ENCODE peak calls at places on chromosome 14, in six cellular contexts. R, D, E, O, K and A are unnamed samples.

GRCh38 chr14:65237023-65237814 is 134.9 kb upstream of the MAX start:
- DNase-seq in R (no peak), D (peak), E (no peak), O (no peak), K (peak), A (no peak)

GRCh38 chr14:104794641-104795467 is 694 bp downstream of the AKT1 start:
- DNase-seq in R (no peak), D (peak), E (no peak), O (peak), K (peak), A (peak)

GRCh38 chr14:92601131-92601710 is 87.6 kb downstream of the RIN3 start:
- DNase-seq in R (no peak), D (no peak), E (no peak), O (no peak), K (no peak), A (peak)

GRCh38 chr14:54428527-54428926 is 12.6 kb downstream of the CNIH1 start:
- DNase-seq in R (no peak), D (no peak), E (no peak), O (no peak), K (no peak), A (no peak)

GRCh38 chr14:23557521-23557920 is 1.4 kb downstream of the THTPA start:
- DNase-seq in R (no peak), D (no peak), E (no peak), O (no peak), K (no peak), A (no peak)

GRCh38 chr14:77181603-77182437 is at the start of gene TMEM63C:
- DNase-seq in R (peak), D (no peak), E (peak), O (peak), K (peak), A (no peak)

GRCh38 chr14:22976620-22977433 is 5.5 kb downstream of the AJUBA start:
- DNase-seq in R (no peak), D (peak), E (no peak), O (peak), K (peak), A (no peak)

GRCh38 chr14:67982711-67983608 is 163.4 kb downstream of the RAD51B start:
- DNase-seq in R (no peak), D (no peak), E (no peak), O (no peak), K (no peak), A (no peak)

GRCh38 chr14:63964063-63964462 is 111.3 kb downstream of the SYNE2 start:
- DNase-seq in R (no peak), D (peak), E (no peak), O (peak), K (no peak), A (no peak)

GRCh38 chr14:68950111-68950510 is 29.0 kb downstream of the ACTN1 start:
- DNase-seq in R (no peak), D (peak), E (no peak), O (no peak), K (peak), A (no peak)

GRCh38 chr14:54669759-54670630 is 103.1 kb downstream of the SAMD4A start:
- DNase-seq in R (no peak), D (peak), E (peak), O (no peak), K (peak), A (peak)

GRCh38 chr14:36518586-36519430 is 1.2 kb downstream of the NKX2-1 start:
- DNase-seq in R (no peak), D (no peak), E (peak), O (no peak), K (no peak), A (no peak)

GRCh38 chr14:36519431-36520321 is at the start of gene NKX2-1:
- DNase-seq in R (no peak), D (no peak), E (peak), O (no peak), K (no peak), A (no peak)

GRCh38 chr14:36522347-36522971 is 2.4 kb upstream of the NKX2-1 start:
- DNase-seq in R (no peak), D (no peak), E (no peak), O (no peak), K (no peak), A (no peak)

GRCh38 chr14:36521598-36522345 is 1.7 kb upstream of the NKX2-1 start:
- DNase-seq in R (no peak), D (no peak), E (peak), O (no peak), K (no peak), A (no peak)

DNA sequence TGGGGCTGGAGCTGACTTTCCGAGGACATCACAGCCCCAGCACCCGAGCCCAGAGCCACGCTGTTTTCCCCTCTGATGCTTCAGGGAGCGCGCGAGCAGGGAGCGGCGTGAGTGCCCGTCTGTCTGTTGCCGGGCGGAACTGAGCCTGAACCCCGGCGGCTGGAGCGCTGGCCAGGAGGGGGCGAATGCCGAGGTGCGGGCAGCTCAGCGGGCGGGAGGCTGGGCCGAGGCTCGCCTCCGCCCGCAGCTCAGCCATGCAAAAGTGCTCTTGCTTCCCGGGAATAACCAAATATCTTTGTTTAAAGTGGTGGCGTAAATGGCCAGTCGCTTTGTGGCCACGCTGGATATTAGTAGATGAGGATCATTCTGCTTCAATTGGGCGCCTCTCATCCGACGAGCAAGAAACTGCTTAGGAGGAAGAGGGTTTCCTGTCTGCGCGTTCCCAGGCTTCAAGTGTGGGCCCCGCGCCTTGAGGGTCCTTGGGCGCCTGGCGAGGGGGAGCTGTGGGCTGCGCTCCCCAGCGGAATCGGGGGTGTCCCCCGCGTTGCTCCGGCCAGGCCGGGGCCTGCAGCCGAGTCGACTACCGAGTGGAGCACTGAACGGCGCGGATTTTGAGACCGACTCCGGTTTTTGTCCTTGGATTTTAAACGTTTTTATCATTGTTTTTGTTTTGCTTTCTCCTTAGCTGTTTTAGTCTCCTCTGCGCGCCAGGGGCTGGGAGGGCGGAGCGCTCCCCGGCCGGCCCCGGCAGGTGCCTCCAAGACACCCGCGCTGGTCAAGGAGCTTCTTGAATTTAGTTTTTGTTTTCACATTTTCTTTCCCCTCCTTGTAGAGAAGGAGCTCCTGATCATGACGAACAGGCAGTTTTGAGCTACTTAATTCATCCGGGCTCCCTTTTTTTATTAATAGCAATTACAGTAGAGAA is 831 bp upstream of the NKX2-1 start:
- DNase-seq in R (no peak), D (peak), E (peak), O (peak), K (peak), A (no peak)
- TF ChIP-seq CTCF in R (no peak), D (peak), E (no peak), O (no peak), K (peak), A (no peak)

GRCh38 chr14:90509403-90509802 is 112.6 kb downstream of the CALM1 start:
- DNase-seq in R (no peak), D (no peak), E (no peak), O (no peak), K (no peak), A (no peak)
- TF ChIP-seq CTCF in R (no peak), D (no peak), E (peak), O (no peak), K (no peak), A (no peak)

GRCh38 chr14:71713061-71713850 is 219.0 kb upstream of the RGS6 start:
- DNase-seq in R (no peak), D (peak), E (no peak), O (no peak), K (peak), A (no peak)
- TF ChIP-seq CTCF in R (no peak), D (no peak), E (no peak), O (no peak), K (no peak), A (no peak)

GRCh38 chr14:32073537-32074189 is 3.4 kb upstream of the ARHGAP5 start:
- DNase-seq in R (no peak), D (peak), E (no peak), O (peak), K (peak), A (no peak)
- TF ChIP-seq CTCF in R (peak), D (peak), E (peak), O (peak), K (peak), A (peak)

GRCh38 chr14:61192970-61193369 is 88.2 kb downstream of the TMEM30B start:
- DNase-seq in R (no peak), D (peak), E (no peak), O (no peak), K (no peak), A (no peak)

GRCh38 chr14:61196034-61196433 is 85.1 kb downstream of the TMEM30B start:
- DNase-seq in R (no peak), D (no peak), E (no peak), O (no peak), K (no peak), A (no peak)

GRCh38 chr14:61193471-61193870 is 87.7 kb downstream of the TMEM30B start:
- DNase-seq in R (no peak), D (no peak), E (no peak), O (no peak), K (no peak), A (no peak)

GRCh38 chr14:61197416-61197815 is 83.7 kb downstream of the TMEM30B start:
- DNase-seq in R (no peak), D (no peak), E (no peak), O (no peak), K (no peak), A (no peak)

GRCh38 chr14:61196792-61197191 is 84.3 kb downstream of the TMEM30B start:
- DNase-seq in R (no peak), D (no peak), E (no peak), O (no peak), K (peak), A (no peak)
- TF ChIP-seq CTCF in R (no peak), D (no peak), E (no peak), O (no peak), K (peak), A (no peak)

GRCh38 chr14:33435911-33436310 is 497.2 kb downstream of the NPAS3 start:
- DNase-seq in R (no peak), D (peak), E (no peak), O (no peak), K (peak), A (no peak)
- TF ChIP-seq CTCF in R (no peak), D (no peak), E (no peak), O (no peak), K (no peak), A (no peak)